ENCODE peak calls at places on chromosomes 11 and 22, in four cellular contexts. S is GM23338, V is amniotic stem cell, W is SJCRH30. M is an unnamed sample.

GRCh38 chr11:104946907-104947306 is 21.5 kb downstream of the CASP4 start:
- DNase-seq in S (peak), V (no peak), W (no peak), M (no peak)

GRCh38 chr11:1204381-1205101 is 18.3 kb upstream of the MUC5B start:
- DNase-seq in S (no peak), V (no peak), W (no peak), M (no peak)

GRCh38 chr11:118002010-118002540 is 15.9 kb downstream of the IL10RA start:
- DNase-seq in S (no peak), V (no peak), W (no peak), M (no peak)

GRCh38 chr11:57515332-57516060 is at the start of gene SLC43A1:
- DNase-seq in S (peak), V (no peak), W (peak), M (peak)

GRCh38 chr22:40076702-40077645 is 82.2 kb downstream of the FAM83F start:
- DNase-seq in S (peak), V (peak), W (no peak), M (no peak)

GRCh38 chr11:75862437-75862836 is 47.4 kb downstream of the UVRAG start:
- DNase-seq in S (no peak), V (no peak), W (no peak), M (no peak)

GRCh38 chr22:30427871-30428270 is 2.3 kb downstream of the MTFP1 start:
- DNase-seq in S (no peak), V (no peak), W (no peak), M (no peak)

GRCh38 chr22:30444632-30445437 is 19.3 kb downstream of the MTFP1 start:
- DNase-seq in S (peak), V (no peak), W (peak), M (peak)

GRCh38 chr11:109197656-109198055 is 224.3 kb upstream of the C11orf87 start:
- DNase-seq in S (no peak), V (no peak), W (no peak), M (no peak)

GRCh38 chr22:18035740-18036139 is 11.4 kb upstream of the MICAL3 start:
- DNase-seq in S (peak), V (no peak), W (peak), M (no peak)

GRCh38 chr11:134463716-134464115 is 51.7 kb upstream of the B3GAT1 start:
- DNase-seq in S (no peak), V (no peak), W (no peak), M (no peak)

GRCh38 chr11:61829806-61830205 is 1.7 kb downstream of the FADS2 start:
- DNase-seq in S (no peak), V (no peak), W (no peak), M (no peak)

GRCh38 chr22:44550666-44551491 is 52.8 kb upstream of the RTL6 start:
- DNase-seq in S (no peak), V (no peak), W (no peak), M (no peak)

GRCh38 chr22:36180038-36180880 is 19.7 kb upstream of the APOL3 start:
- DNase-seq in S (peak), V (peak), W (peak), M (no peak)

GRCh38 chr11:125407046-125407445 is 89.0 kb downstream of the FEZ1 start:
- DNase-seq in S (no peak), V (no peak), W (no peak), M (no peak)

GRCh38 chr11:72584293-72584921 is 89.8 kb downstream of the PDE2A start:
- DNase-seq in S (peak), V (no peak), W (no peak), M (no peak)

GRCh38 chr11:10526974-10527918 is 13.7 kb downstream of the RNF141 start:
- DNase-seq in S (no peak), V (peak), W (no peak), M (no peak)

GRCh38 chr11:95360382-95360781 is 129.4 kb upstream of the SESN3 start:
- DNase-seq in S (no peak), V (no peak), W (no peak), M (no peak)

GRCh38 chr22:44389181-44389580 is 76.4 kb upstream of the SHISAL1 start:
- DNase-seq in S (no peak), V (no peak), W (no peak), M (no peak)